ENCODE peak calls at places on chromosomes 4 and X, in six cellular contexts. L is body of pancreas, M is psoas muscle, G is A549, N is nephron progenitor cell, P is WERI-Rb-1. O is an unnamed sample.
A peak's percentile ranks its signal among the peaks of the same experiment; 100 is the strongest.

GRCh38 chrX:16479206-16479869 is 170.6 kb upstream of the S100G start:
- DNase-seq in P (no peak), L (no peak), G (no peak), N (no peak), M (no peak), O (no peak)

GRCh38 chr4:114727426-114727825 is 128.8 kb downstream of the UGT8 start:
- DNase-seq in M (no peak), L (no peak), G (no peak), P (peak; percentile 71), N (no peak), O (no peak)

GRCh38 chrX:134520860-134521390 is 61.0 kb downstream of the HPRT1 start:
- DNase-seq in M (no peak), L (peak; percentile 18), G (peak; percentile 50), P (peak; percentile 51), N (peak; percentile 20), O (peak; percentile 49)

GRCh38 chrX:85244411-85245210 is 820 bp downstream of the ZNF711 start:
- DNase-seq in M (no peak), G (peak; percentile 5), L (peak; percentile 16), P (peak; percentile 9), N (peak; percentile 51), O (peak; percentile 3)

GRCh38 chr4:121192013-121192412 is 27.9 kb upstream of the TNIP3 start:
- DNase-seq in L (no peak), N (no peak), M (no peak), G (no peak), P (no peak), O (no peak)

GRCh38 chr4:8707045-8707781 is 114.6 kb downstream of the CPZ start:
- DNase-seq in G (no peak), P (no peak), L (peak; percentile 5), M (peak; percentile 9), N (peak; percentile 63), O (no peak)

GRCh38 chr4:169437299-169438047 is 166.7 kb upstream of the SH3RF1 start:
- DNase-seq in M (no peak), L (no peak), P (no peak), G (no peak), N (no peak), O (no peak)

GRCh38 chr4:145679991-145680455 is at the start of gene C4orf51:
- DNase-seq in P (no peak), L (no peak), G (no peak), N (no peak), M (no peak), O (peak; percentile 31)

GRCh38 chr4:26434030-26434639 is 56.1 kb downstream of the CCKAR start:
- DNase-seq in N (no peak), M (no peak), P (no peak), L (no peak), G (no peak), O (no peak)

GRCh38 chrX:13069771-13070410 is 25.5 kb upstream of the FAM9C start:
- DNase-seq in G (no peak), P (no peak), M (no peak), L (no peak), N (no peak), O (no peak)

GRCh38 chr4:55312491-55313101 is 33.4 kb upstream of the SRD5A3 start:
- DNase-seq in L (peak; percentile 41), P (peak; percentile 16), M (no peak), N (peak; percentile 5), G (no peak), O (peak; percentile 39)

GRCh38 chr4:13268165-13268564 is 216.0 kb downstream of the RAB28 start:
- DNase-seq in G (no peak), M (no peak), N (no peak), P (no peak), L (no peak), O (no peak)

GRCh38 chrX:45788941-45789348 is 588.3 kb upstream of the DIPK2B start:
- DNase-seq in G (no peak), N (no peak), P (no peak), L (no peak), M (peak; percentile 71), O (peak; percentile 53)

GRCh38 chr4:6475492-6476020 is 3.1 kb upstream of the PPP2R2C start:
- DNase-seq in P (no peak), M (no peak), G (no peak), N (no peak), L (no peak), O (no peak)

GRCh38 chrX:56729152-56729557 is at the start of gene NBDY:
- DNase-seq in P (peak; percentile 25), G (peak; percentile 26), N (peak; percentile 27), L (peak; percentile 23), M (peak; percentile 48), O (peak; percentile 37)

GRCh38 chr4:172357006-172357405 is 543.8 kb downstream of the GALNTL6 start:
- DNase-seq in N (no peak), P (no peak), L (no peak), G (no peak), M (no peak), O (no peak)

GRCh38 chrX:71170660-71171059 is 26.0 kb downstream of the NLGN3 start:
- DNase-seq in L (no peak), G (no peak), N (no peak), M (no peak), P (no peak), O (no peak)

GRCh38 chrX:78708171-78708570 is 39.3 kb upstream of the LPAR4 start:
- DNase-seq in G (peak; percentile 0), L (no peak), M (no peak), P (peak; percentile 11), N (no peak), O (peak; percentile 16)

GRCh38 chrX:119942831-119943184 is 743 bp downstream of the NKAP start:
- DNase-seq in N (no peak), P (no peak), M (no peak), L (no peak), G (peak; percentile 14), O (no peak)

GRCh38 chr4:174521800-174522182 is 497 bp downstream of the HPGD start:
- DNase-seq in L (no peak), N (peak; percentile 12), G (no peak), P (peak; percentile 58), M (peak; percentile 52), O (peak; percentile 14)

GRCh38 chrX:123884809-123885408 is 25.1 kb downstream of the XIAP start:
- DNase-seq in L (peak; percentile 33), N (peak; percentile 12), P (peak; percentile 33), G (peak; percentile 36), M (no peak), O (peak; percentile 42)

GRCh38 chr4:99868126-99868596 is 26.1 kb downstream of the LAMTOR3 start:
- DNase-seq in G (no peak), M (no peak), P (no peak), L (no peak), N (no peak), O (no peak)

GRCh38 chr4:26330186-26330787 is 9.5 kb downstream of the RBPJ start:
- DNase-seq in M (no peak), P (no peak), L (no peak), G (peak; percentile 28), N (no peak), O (peak; percentile 15)

GRCh38 chr4:169079942-169080827 is 70.1 kb upstream of the CBR4 start:
- DNase-seq in P (no peak), L (no peak), M (peak; percentile 72), N (no peak), G (no peak), O (peak; percentile 76)

GRCh38 chr4:80586716-80587115 is 251.2 kb downstream of the CFAP299 start:
- DNase-seq in G (no peak), P (no peak), L (no peak), M (no peak), N (no peak), O (no peak)

GRCh38 chr4:122744229-122744628 is 11.7 kb downstream of the BBS12 start:
- DNase-seq in M (no peak), G (no peak), P (no peak), L (no peak), N (no peak), O (no peak)

GRCh38 chrX:101774340-101774739 is 114.7 kb upstream of the ARMCX2 start:
- DNase-seq in G (no peak), N (no peak), M (no peak), L (no peak), P (no peak), O (no peak)

GRCh38 chrX:3697701-3698279 is 15.7 kb downstream of the PRKX start:
- DNase-seq in G (no peak), M (no peak), P (no peak), L (peak; percentile 18), N (peak; percentile 42), O (peak; percentile 57)

GRCh38 chrX:47631676-47632075 is 1.9 kb upstream of the CFP start:
- DNase-seq in M (no peak), L (no peak), N (no peak), G (no peak), P (no peak), O (no peak)

GRCh38 chrX:47625365-47625764 is 4.4 kb downstream of the CFP start:
- DNase-seq in L (no peak), G (no peak), P (no peak), N (no peak), M (no peak), O (no peak)

GRCh38 chrX:47632664-47633063 is 2.9 kb upstream of the CFP start:
- DNase-seq in M (no peak), L (no peak), G (no peak), N (no peak), P (no peak), O (no peak)

GRCh38 chrX:47629419-47630210 is at the start of gene CFP:
- DNase-seq in M (no peak), L (no peak), N (no peak), G (no peak), P (no peak), O (no peak)

GRCh38 chrX:47628980-47629379 is 750 bp downstream of the CFP start:
- DNase-seq in N (no peak), L (no peak), G (no peak), M (no peak), P (no peak), O (no peak)
- TF ChIP-seq CTCF in N (no peak), L (no peak), G (no peak), M (no peak), P (no peak), O (no peak)

GRCh38 chr4:144646523-144647094 is 653 bp downstream of the HHIP start:
- DNase-seq in P (peak; percentile 70), N (peak; percentile 62), L (peak; percentile 15), M (no peak), G (peak; percentile 36), O (peak; percentile 14)
- TF ChIP-seq CTCF in P (peak; percentile 60), N (peak; percentile 9), L (no peak), M (no peak), G (no peak), O (no peak)

GRCh38 chr4:24984602-24985532 is 45.9 kb downstream of the LGI2 start:
- DNase-seq in G (no peak), N (no peak), M (no peak), P (no peak), L (no peak), O (no peak)
- TF ChIP-seq CTCF in G (no peak), N (no peak), M (no peak), P (peak; percentile 25), L (no peak), O (no peak)

DNA sequence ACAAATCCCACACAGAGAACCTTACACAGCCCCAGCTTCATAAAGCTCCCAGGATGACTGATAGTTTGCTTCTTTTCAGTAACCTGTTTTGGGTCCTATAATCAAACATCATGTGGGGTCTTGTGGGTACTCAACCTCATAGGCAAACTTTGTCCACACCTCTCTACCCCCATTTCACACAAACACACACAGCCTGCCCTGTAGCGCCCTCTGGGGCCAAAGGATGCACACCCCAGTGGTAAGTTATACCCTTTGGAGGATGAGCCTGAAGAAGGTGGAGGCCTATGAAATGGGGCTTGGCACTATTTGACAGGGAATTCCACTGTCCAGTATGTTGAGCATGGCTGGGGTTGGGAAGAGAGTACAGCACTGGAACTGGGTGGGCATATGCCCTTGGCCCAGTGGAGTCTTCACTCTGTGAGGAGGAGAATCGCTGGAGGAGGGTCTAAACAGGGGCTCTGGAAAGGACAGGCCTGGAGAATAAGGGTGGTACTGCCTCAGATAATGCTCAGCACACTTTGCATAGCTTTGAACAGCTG is 30.5 kb upstream of the COL25A1 start:
- DNase-seq in L (no peak), G (no peak), N (no peak), P (peak; percentile 55), M (no peak), O (no peak)
- TF ChIP-seq CTCF in L (no peak), G (no peak), N (no peak), P (peak; percentile 71), M (peak; percentile 21), O (no peak)

O was measured in Calu3.